ENCODE peak calls at places on chromosomes 16 and 17, in five cellular contexts. P, J, G, S and T are unnamed samples.

GRCh38 chr16:3070608-3071111 is 5.2 kb downstream of the IL32 start:
- DNase-seq in P (no peak), J (no peak), G (no peak), S (no peak), T (no peak)

GRCh38 chr17:57517519-57518342 is 227.4 kb downstream of the CCDC182 start:
- DNase-seq in P (no peak), J (no peak), G (no peak), S (peak; percentile 97), T (no peak)

GRCh38 chr17:4179071-4179470 is 36.1 kb downstream of the CYB5D2 start:
- DNase-seq in P (no peak), J (no peak), G (no peak), S (no peak), T (no peak)

GRCh38 chr16:9409753-9410493 is 318.5 kb downstream of the HAPSTR1 start:
- DNase-seq in P (no peak), J (no peak), G (no peak), S (no peak), T (peak; percentile 43)

GRCh38 chr16:2715519-2715918 is 4.5 kb downstream of the PRSS27 start:
- DNase-seq in P (peak; percentile 93), J (no peak), G (peak; percentile 80), S (no peak), T (no peak)

GRCh38 chr17:79233916-79234551 is 159.4 kb downstream of the ENGASE start:
- DNase-seq in P (no peak), J (no peak), G (no peak), S (no peak), T (no peak)

GRCh38 chr16:79612207-79612606 is 11.7 kb upstream of the MAF start:
- DNase-seq in P (no peak), J (no peak), G (no peak), S (no peak), T (no peak)

GRCh38 chr17:7167832-7168231 is 11.3 kb downstream of the ASGR1 start:
- DNase-seq in P (no peak), J (no peak), G (no peak), S (peak; percentile 56), T (no peak)

GRCh38 chr16:2490190-2491105 is 15.5 kb downstream of the TBC1D24 start:
- DNase-seq in P (no peak), J (no peak), G (no peak), S (no peak), T (no peak)

GRCh38 chr17:81090361-81091133 is 55.6 kb downstream of the BAIAP2 start:
- DNase-seq in P (peak; percentile 94), J (no peak), G (peak; percentile 83), S (no peak), T (peak; percentile 83)

GRCh38 chr17:27630607-27631408 is at the start of gene LGALS9:
- DNase-seq in P (no peak), J (peak; percentile 53), G (no peak), S (no peak), T (no peak)

GRCh38 chr17:74466785-74467158 is 338 bp downstream of the CD300A start:
- DNase-seq in P (no peak), J (no peak), G (no peak), S (no peak), T (no peak)

GRCh38 chr16:57988929-57989328 is 11.5 kb downstream of the ZNF319 start:
- DNase-seq in P (no peak), J (no peak), G (no peak), S (no peak), T (no peak)

DNA sequence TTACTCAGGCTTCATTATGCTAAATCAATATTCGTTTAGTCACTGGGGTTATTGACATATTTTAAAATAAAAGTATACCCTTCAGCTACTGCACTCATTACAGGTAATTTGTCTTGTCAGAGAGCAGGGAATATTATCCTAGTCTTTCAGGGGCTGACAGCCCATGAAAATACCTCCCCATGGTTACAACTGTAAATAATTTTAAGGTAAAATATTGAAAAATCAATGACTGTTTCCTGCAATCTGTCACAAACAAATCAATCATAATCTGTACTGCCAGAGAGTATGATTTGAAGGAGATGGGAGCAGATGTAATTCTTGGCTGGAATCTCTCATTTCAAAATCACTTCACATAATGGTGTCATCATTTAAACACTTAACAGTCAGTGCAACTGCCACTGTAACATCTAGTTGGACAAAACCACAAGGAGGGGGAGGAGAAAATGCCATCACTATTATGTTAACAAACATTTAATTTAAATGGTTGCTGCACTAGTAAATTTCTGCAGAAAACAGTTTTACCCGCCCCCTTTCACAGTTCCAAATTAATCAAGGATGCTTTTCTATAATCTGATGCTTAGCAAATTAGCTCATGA is 9.3 kb upstream of the IRX5 start:
- DNase-seq in P (no peak), J (no peak), G (no peak), S (no peak), T (no peak)
- TF ChIP-seq EP300 in P (no peak), J (no peak), G (no peak), S (no peak), T (no peak)

DNA sequence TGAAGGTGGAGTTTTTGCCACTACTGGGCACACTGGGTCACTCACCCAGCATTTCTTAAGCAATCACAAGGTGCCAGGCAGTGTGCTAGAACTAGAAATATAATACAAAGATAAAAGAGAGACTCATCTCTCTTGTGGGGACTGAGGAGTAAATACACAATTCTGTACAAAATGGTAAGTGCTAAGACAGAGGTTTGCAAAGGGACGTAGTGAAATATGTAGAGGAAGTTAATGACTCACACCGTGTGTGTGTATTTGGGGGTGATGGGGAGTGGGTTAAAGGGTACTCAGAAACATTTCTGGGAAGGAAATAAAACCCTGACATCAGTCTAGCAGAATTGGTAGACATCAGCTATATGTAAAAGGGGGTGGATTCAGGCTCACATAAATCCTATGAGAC is 389.3 kb downstream of the CA10 start:
- DNase-seq in P (no peak), J (no peak), G (no peak), S (no peak), T (no peak)
- H2AFZ ChIP-seq in P (no peak overlapping the region), J (no peak overlapping the region), G (no peak overlapping the region), S (no peak overlapping the region), T (no peak overlapping the region)

DNA sequence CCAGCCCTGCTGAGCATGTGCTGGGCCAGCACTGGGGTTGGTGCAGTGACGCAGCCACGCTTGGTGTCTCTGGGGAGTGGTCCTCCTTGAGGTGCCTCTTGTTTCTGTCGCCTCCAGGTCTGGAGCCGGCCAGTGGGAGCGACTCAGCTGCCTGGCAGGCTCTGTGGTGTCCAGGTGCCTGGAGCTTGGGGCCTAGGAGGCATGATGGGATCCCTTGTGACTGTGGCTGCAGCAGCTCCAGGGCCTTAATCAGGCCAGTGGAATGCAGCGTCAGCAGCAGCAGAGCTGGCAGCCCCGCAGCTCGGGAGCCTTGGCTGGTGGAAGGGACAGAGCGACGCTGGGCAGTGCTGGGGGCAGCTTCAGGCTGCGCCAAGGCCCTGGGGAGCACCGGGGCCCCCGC is 74.7 kb upstream of the CIBAR2 start:
- DNase-seq in P (no peak), J (no peak), G (no peak), S (no peak), T (no peak)
- H3K4me2 ChIP-seq in P (no peak overlapping the region), J (no peak overlapping the region), G (no peak overlapping the region), S (no peak overlapping the region), T (no peak overlapping the region)

DNA sequence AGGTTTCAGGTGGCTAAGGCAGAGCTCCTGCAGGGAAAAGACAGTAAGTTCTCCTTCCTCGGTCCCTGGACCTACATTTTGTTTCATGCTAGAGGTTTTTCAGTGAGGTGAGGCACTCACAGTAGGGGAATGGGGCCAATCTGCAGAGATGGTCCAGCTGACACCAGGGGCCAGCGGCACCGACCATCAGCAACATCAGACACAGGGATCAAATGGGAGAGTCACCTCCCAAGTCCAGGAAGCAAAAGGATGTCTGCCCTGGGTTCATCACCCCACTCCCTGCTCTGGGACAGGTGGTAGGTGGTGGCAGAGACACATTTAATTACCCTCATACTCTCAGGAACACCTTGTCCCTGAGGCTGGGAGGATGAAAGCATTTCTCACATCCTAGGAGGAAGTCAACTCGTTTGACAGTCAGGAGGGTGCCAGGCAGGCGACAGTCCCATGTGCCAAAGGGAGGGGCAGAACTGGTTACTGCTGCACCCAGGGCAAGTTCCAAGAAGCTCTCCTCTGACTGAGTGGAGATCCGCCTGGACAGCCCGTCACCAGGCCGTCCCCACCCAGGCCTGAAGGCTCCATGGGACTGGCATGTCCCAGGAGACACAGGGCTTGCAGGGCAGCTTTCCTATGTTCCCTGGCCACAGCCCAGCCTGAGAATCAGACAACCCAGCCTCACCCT is 19.2 kb downstream of the ATP6V0D1 start:
- DNase-seq in P (no peak), J (no peak), G (no peak), S (no peak), T (no peak)
- TF ChIP-seq EP300 in P (no peak), J (no peak), G (no peak), S (no peak), T (no peak)

GRCh38 chr17:82226809-82227628 is 1.8 kb upstream of the SLC16A3 start:
- DNase-seq in P (no peak), J (no peak), G (no peak), S (no peak), T (no peak)
- H2AFZ ChIP-seq in P (no peak overlapping the region), J (no peak overlapping the region), G (no peak overlapping the region), S (no peak overlapping the region), T (no peak overlapping the region)

GRCh38 chr17:42526031-42526444 is 10.0 kb upstream of the NAGLU start:
- DNase-seq in P (no peak), J (no peak), G (no peak), S (no peak), T (no peak)

GRCh38 chr17:42522263-42522790 is 13.7 kb upstream of the NAGLU start:
- DNase-seq in P (no peak), J (no peak), G (no peak), S (peak; percentile 57), T (no peak)

GRCh38 chr17:42527932-42528331 is 8.1 kb upstream of the NAGLU start:
- DNase-seq in P (no peak), J (no peak), G (no peak), S (peak; percentile 58), T (no peak)

GRCh38 chr17:42522798-42523278 is 13.2 kb upstream of the NAGLU start:
- DNase-seq in P (no peak), J (no peak), G (no peak), S (no peak), T (no peak)

DNA sequence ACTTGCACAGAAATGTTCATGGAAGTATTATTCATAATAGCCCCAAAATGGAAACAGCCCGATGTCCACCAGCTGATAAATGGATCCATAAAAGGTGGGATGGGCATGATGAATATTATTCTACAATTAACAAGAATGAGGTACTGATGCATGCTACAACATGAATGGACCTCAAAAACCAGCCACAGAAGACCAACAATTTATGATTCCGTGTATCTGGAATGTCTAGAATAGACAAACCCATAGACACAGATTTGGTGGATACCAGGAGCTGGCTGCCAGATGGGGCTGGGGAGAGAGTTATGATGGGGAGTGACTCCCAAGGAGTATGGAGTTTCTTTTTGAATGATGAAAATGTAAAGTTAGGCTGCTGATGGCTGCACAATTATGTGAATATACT is 10.8 kb upstream of the NAGLU start:
- DNase-seq in P (no peak), J (no peak), G (no peak), S (no peak), T (no peak)
- H3K4me2 ChIP-seq in P (no peak overlapping the region), J (no peak overlapping the region), G (no peak overlapping the region), S (no peak overlapping the region), T (no peak overlapping the region)

DNA sequence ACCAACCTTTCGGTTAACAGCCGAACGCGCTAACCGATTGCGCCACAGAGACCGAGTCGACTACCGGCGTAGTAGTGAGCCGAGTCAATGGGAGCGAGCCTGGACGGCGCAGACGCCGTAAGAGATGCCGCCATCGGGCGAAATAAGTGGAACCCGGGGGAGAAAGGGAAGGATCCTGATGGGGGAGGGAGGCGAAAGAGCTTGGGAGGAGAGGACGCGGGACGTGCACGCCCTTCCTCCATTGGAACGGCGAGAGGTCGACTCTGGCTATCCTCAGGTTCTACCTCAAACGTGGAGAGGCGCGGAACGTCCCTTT is 780 bp upstream of the PSMB3 start:
- DNase-seq in P (peak; percentile 54), J (peak; percentile 80), G (peak; percentile 95), S (peak; percentile 83), T (peak; percentile 73)
- TF ChIP-seq EP300 in P (no peak), J (no peak), G (no peak), S (peak; percentile 44), T (no peak)